ENCODE peak calls at places on chromosomes 11 and 22, in nine cellular contexts. H is fibroblast of lung; M is colonic mucosa; E is spleen; T is CD8-positive, alpha-beta memory T cell; L is upper lobe of right lung; I is OCI-LY7; R is GM23248; W is lower lobe of right lung. J is an unnamed sample. For H3K4me1 and H3K9me3, the result is how much of the 10 kb centered on the place peaks cover.

GRCh38 chr11:69121021-69121420 is 34.7 kb upstream of the SMIM38 start:
- DNase-seq in H (no peak), M (no peak), E (peak), T (no peak), L (peak), I (no peak), R (no peak), W (peak), J (no peak)

GRCh38 chr22:21865041-21865440 is 2.4 kb downstream of the MAPK1 start:
- DNase-seq in H (peak), M (peak), E (no peak), T (no peak), L (no peak), I (no peak), R (peak), W (no peak), J (peak)

GRCh38 chr11:58567889-58568512 is 7.7 kb downstream of the LPXN start:
- DNase-seq in H (peak), M (peak), E (peak), T (peak), L (no peak), I (peak), R (peak), W (peak), J (peak)

GRCh38 chr11:106398396-106399074 is 321.1 kb downstream of the AASDHPPT start:
- DNase-seq in H (peak), M (no peak), E (no peak), T (no peak), L (no peak), I (no peak), R (peak), W (no peak), J (no peak)

GRCh38 chr11:130029137-130029536 is 26.5 kb upstream of the PRDM10 start:
- DNase-seq in H (peak), M (no peak), E (no peak), T (no peak), L (no peak), I (no peak), R (no peak), W (no peak), J (no peak)

GRCh38 chr11:65786786-65787636 is at the start of gene OVOL1:
- DNase-seq in H (no peak), M (peak), E (peak), T (no peak), L (peak), I (no peak), R (no peak), W (peak), J (no peak)

GRCh38 chr22:48678171-48679135 is 1149.2 kb downstream of the BRD1 start:
- DNase-seq in H (no peak), M (no peak), E (no peak), T (no peak), L (no peak), I (no peak), R (no peak), W (no peak), J (peak)

GRCh38 chr11:121367434-121367833 is 74.9 kb downstream of the SC5D start:
- DNase-seq in H (no peak), M (no peak), E (no peak), T (peak), L (no peak), I (peak), R (peak), W (no peak), J (no peak)

GRCh38 chr11:2077061-2077802 is 62.0 kb downstream of the IGF2 start:
- DNase-seq in H (peak), M (no peak), E (no peak), T (no peak), L (no peak), I (no peak), R (peak), W (no peak), J (no peak)

GRCh38 chr11:72331761-72332160 is 87.8 kb upstream of the PHOX2A start:
- DNase-seq in H (no peak), M (no peak), E (no peak), T (no peak), L (no peak), I (no peak), R (no peak), W (no peak), J (no peak)

GRCh38 chr11:99370557-99371200 is 349.9 kb downstream of the CNTN5 start:
- DNase-seq in H (peak), M (no peak), E (no peak), T (no peak), L (no peak), I (no peak), R (peak), W (no peak), J (peak)

GRCh38 chr11:13343067-13343466 is 65.5 kb downstream of the BMAL1 start:
- DNase-seq in H (no peak), M (no peak), E (no peak), T (no peak), L (no peak), I (peak), R (no peak), W (no peak), J (no peak)

GRCh38 chr22:46614070-46614931 is 5.9 kb upstream of the GRAMD4 start:
- DNase-seq in H (no peak), M (no peak), E (peak), T (peak), L (no peak), I (peak), R (no peak), W (peak), J (peak)

GRCh38 chr11:68688881-68689280 is 4.5 kb downstream of the GAL start:
- DNase-seq in H (no peak), M (no peak), E (no peak), T (no peak), L (peak), I (no peak), R (no peak), W (no peak), J (no peak)

GRCh38 chr11:29255401-29255800 is 761.4 kb downstream of the KCNA4 start:
- DNase-seq in H (peak), M (no peak), E (no peak), T (no peak), L (no peak), I (peak), R (no peak), W (no peak), J (no peak)

GRCh38 chr11:1084561-1085439 is 10.1 kb downstream of the MUC2 start:
- DNase-seq in H (no peak), M (no peak), E (peak), T (no peak), L (peak), I (no peak), R (no peak), W (peak), J (peak)

GRCh38 chr11:114315749-114316368 is 19.7 kb downstream of the NNMT start:
- DNase-seq in H (no peak), M (peak), E (no peak), T (peak), L (no peak), I (no peak), R (peak), W (peak), J (no peak)

GRCh38 chr11:126733685-126734084 is 266.9 kb downstream of the KIRREL3 start:
- DNase-seq in H (no peak), M (no peak), E (no peak), T (no peak), L (no peak), I (no peak), R (no peak), W (no peak), J (no peak)

GRCh38 chr22:50182176-50183081 is 3.3 kb upstream of the TRABD start:
- DNase-seq in H (no peak), M (peak), E (peak), T (no peak), L (peak), I (no peak), R (no peak), W (peak), J (peak)

GRCh38 chr22:21020802-21021429 is 6.0 kb downstream of the P2RX6 start:
- DNase-seq in H (no peak), M (no peak), E (no peak), T (peak), L (no peak), I (peak), R (peak), W (no peak), J (no peak)

GRCh38 chr11:12086271-12087074 is 23.9 kb upstream of the MICAL2 start:
- DNase-seq in H (peak), M (peak), E (no peak), T (no peak), L (peak), I (no peak), R (peak), W (no peak), J (peak)

GRCh38 chr11:126700773-126701554 is 299.6 kb downstream of the KIRREL3 start:
- DNase-seq in H (peak), M (no peak), E (no peak), T (no peak), L (no peak), I (no peak), R (peak), W (no peak), J (no peak)

GRCh38 chr22:24186892-24187670 is 5.8 kb downstream of the SUSD2 start:
- DNase-seq in H (no peak), M (no peak), E (no peak), T (no peak), L (peak), I (no peak), R (no peak), W (no peak), J (peak)

GRCh38 chr11:1229471-1230120 is 6.7 kb downstream of the MUC5B start:
- DNase-seq in H (no peak), M (peak), E (peak), T (no peak), L (no peak), I (no peak), R (no peak), W (peak), J (peak)

GRCh38 chr22:28132466-28132865 is 213.4 kb upstream of the PITPNB start:
- DNase-seq in H (no peak), M (no peak), E (no peak), T (no peak), L (no peak), I (no peak), R (no peak), W (no peak), J (no peak)

GRCh38 chr11:88552377-88553029 is 215.0 kb upstream of the CTSC start:
- DNase-seq in H (peak), M (peak), E (peak), T (peak), L (peak), I (peak), R (peak), W (peak), J (peak)

GRCh38 chr11:12102588-12103410 is 7.6 kb upstream of the MICAL2 start:
- DNase-seq in H (no peak), M (no peak), E (no peak), T (no peak), L (no peak), I (no peak), R (no peak), W (no peak), J (no peak)

GRCh38 chr11:117011541-117011908 is 86.7 kb downstream of the SIK3 start:
- DNase-seq in H (no peak), M (no peak), E (no peak), T (no peak), L (no peak), I (no peak), R (no peak), W (no peak), J (no peak)

GRCh38 chr11:26287067-26287518 is 44.8 kb upstream of the ANO3 start:
- DNase-seq in H (peak), M (no peak), E (no peak), T (no peak), L (no peak), I (no peak), R (peak), W (no peak), J (no peak)

GRCh38 chr11:118214210-118214914 is 10.4 kb downstream of the JAML start:
- DNase-seq in H (no peak), M (peak), E (no peak), T (no peak), L (no peak), I (peak), R (no peak), W (peak), J (no peak)
- H3K4me1 ChIP-seq in H (under half), M (under half), E (under half), T (half or more), L (under half), I (under half), R (under half), W (under half), J (under half)

DNA sequence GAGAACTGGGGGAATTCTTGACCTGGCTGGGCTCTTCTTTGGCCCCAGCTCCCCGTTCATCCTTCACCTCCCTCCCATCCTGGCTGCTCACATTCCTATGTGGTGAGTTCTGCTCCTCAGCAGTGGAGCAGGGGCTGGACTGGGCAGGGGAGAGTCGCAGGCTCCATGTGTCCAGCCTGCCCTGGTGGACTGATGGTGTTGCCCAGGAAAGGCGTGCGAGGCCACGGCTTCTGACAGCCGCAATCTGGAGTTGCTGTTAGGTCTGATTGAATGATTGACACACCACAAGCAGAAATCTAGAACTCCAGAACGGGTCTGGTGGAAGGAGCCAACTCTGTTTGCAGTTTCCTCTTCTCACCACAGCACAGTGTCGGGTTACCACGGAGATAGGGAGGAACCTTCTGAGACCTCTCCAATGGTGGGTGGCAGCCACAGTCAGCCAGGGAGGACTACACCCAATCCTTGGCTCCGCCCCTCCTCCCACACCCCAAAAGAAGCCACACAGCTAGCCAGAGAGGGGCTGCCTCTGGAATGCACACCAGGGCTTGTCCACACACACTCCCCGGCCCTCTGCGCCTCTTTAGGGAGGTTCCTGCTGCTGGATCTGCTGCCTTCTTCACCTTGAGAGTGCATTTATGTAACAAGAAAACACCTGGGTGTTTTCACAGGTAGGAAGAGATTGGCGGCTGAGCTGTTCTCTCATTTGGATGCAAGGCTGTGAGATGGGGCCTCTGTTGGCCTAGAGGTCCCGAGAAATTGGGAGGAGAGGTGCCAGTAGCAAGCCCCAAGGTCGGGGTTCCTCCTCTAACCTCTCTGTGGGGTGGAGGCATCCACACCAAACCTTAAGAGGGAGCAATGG is 56.4 kb upstream of the CD44 start:
- DNase-seq in H (peak), M (peak), E (peak), T (peak), L (peak), I (peak), R (peak), W (peak), J (peak)
- H3K27ac ChIP-seq in H (peak), M (peak), E (peak), T (peak), L (peak), I (no peak), R (peak), W (peak), J (no peak)

GRCh38 chr11:35982061-35982460 is 38.2 kb downstream of the LDLRAD3 start:
- DNase-seq in H (no peak), M (no peak), E (no peak), T (no peak), L (no peak), I (no peak), R (no peak), W (no peak), J (no peak)
- H3K9me3 ChIP-seq in H (under half), M (under half), E (under half), T (under half), L (under half), I (under half), R (under half), W (under half), J (under half)

GRCh38 chr22:33891455-33891854 is 28.8 kb downstream of the LARGE1 start:
- DNase-seq in H (no peak), M (no peak), E (no peak), T (no peak), L (no peak), I (no peak), R (no peak), W (no peak), J (no peak)

GRCh38 chr22:33888821-33889220 is 31.5 kb downstream of the LARGE1 start:
- DNase-seq in H (no peak), M (no peak), E (no peak), T (no peak), L (no peak), I (peak), R (no peak), W (no peak), J (no peak)

GRCh38 chr22:33891992-33892391 is 28.3 kb downstream of the LARGE1 start:
- DNase-seq in H (no peak), M (no peak), E (no peak), T (no peak), L (no peak), I (no peak), R (no peak), W (no peak), J (no peak)

GRCh38 chr22:33887173-33887572 is 33.1 kb downstream of the LARGE1 start:
- DNase-seq in H (no peak), M (no peak), E (no peak), T (no peak), L (no peak), I (no peak), R (no peak), W (no peak), J (no peak)

GRCh38 chr22:33889748-33890147 is 30.5 kb downstream of the LARGE1 start:
- DNase-seq in H (no peak), M (no peak), E (no peak), T (no peak), L (no peak), I (peak), R (no peak), W (no peak), J (no peak)
- H3K4me1 ChIP-seq in H (under half), M (under half), E (under half), T (under half), L (under half), I (under half), R (under half), W (under half), J (under half)